ENCODE peak calls at places on chromosome 1, in six cellular contexts. O is adrenal gland, R is heart right ventricle, M is K562, N is left ventricle myocardium inferior, C is NT2/D1. I is an unnamed sample.
A peak's percentile ranks its signal among the peaks of the same experiment; 100 is the strongest.

GRCh38 chr1:51070640-51071039 is 31.4 kb upstream of the C1orf185 start:
- DNase-seq in O (no peak), R (no peak), M (no peak), N (no peak), C (no peak), I (peak; percentile 42)

GRCh38 chr1:230270940-230271325 is 155.2 kb downstream of the PGBD5 start:
- DNase-seq in O (peak; percentile 22), R (no peak), M (no peak), N (no peak), C (no peak), I (no peak)

GRCh38 chr1:14614326-14614725 is 15.8 kb downstream of the KAZN start:
- DNase-seq in O (no peak), R (no peak), M (no peak), N (no peak), C (no peak), I (no peak)

GRCh38 chr1:48202030-48202752 is 20.3 kb upstream of the SLC5A9 start:
- DNase-seq in O (peak; percentile 67), R (peak; percentile 57), M (peak; percentile 62), N (peak; percentile 42), C (peak; percentile 70), I (peak; percentile 53)

GRCh38 chr1:19452221-19452663 is 33.1 kb downstream of the CAPZB start:
- DNase-seq in O (no peak), R (no peak), M (no peak), N (peak; percentile 67), C (no peak), I (no peak)

GRCh38 chr1:84298688-84299535 is 2.6 kb upstream of the SAMD13 start:
- DNase-seq in O (peak; percentile 51), R (peak; percentile 18), M (peak; percentile 41), N (peak; percentile 26), C (no peak), I (peak; percentile 80)

GRCh38 chr1:22320703-22321344 is 130.8 kb upstream of the ZBTB40 start:
- DNase-seq in O (peak; percentile 8), R (no peak), M (no peak), N (no peak), C (no peak), I (peak; percentile 15)

GRCh38 chr1:13619909-13620308 is 36.3 kb downstream of the PDPN start:
- DNase-seq in O (peak; percentile 19), R (no peak), M (no peak), N (no peak), C (no peak), I (no peak)

GRCh38 chr1:222073307-222073995 is 331.6 kb upstream of the DUSP10 start:
- DNase-seq in O (no peak), R (no peak), M (no peak), N (no peak), C (no peak), I (peak; percentile 15)

GRCh38 chr1:160169553-160170399 is 18.4 kb downstream of the ATP1A4 start:
- DNase-seq in O (no peak), R (no peak), M (no peak), N (no peak), C (peak; percentile 99), I (no peak)

GRCh38 chr1:1291611-1292441 is 11.6 kb downstream of the SCNN1D start:
- DNase-seq in O (peak; percentile 85), R (peak; percentile 64), M (peak; percentile 62), N (peak; percentile 56), C (no peak), I (peak; percentile 51)

GRCh38 chr1:179824265-179824664 is 53.3 kb downstream of the TOR1AIP2 start:
- DNase-seq in O (no peak), R (no peak), M (no peak), N (no peak), C (no peak), I (peak; percentile 30)

GRCh38 chr1:77400781-77401180 is 119.0 kb downstream of the AK5 start:
- DNase-seq in O (no peak), R (no peak), M (no peak), N (no peak), C (no peak), I (no peak)

GRCh38 chr1:30809514-30810263 is 52.1 kb upstream of the LAPTM5 start:
- DNase-seq in O (peak; percentile 21), R (no peak), M (peak; percentile 81), N (no peak), C (peak; percentile 58), I (peak; percentile 92)

GRCh38 chr1:118479351-118479750 is 294.3 kb upstream of the SPAG17 start:
- DNase-seq in O (no peak), R (no peak), M (no peak), N (no peak), C (no peak), I (no peak)

GRCh38 chr1:165914136-165914798 is 86.9 kb downstream of the UCK2 start:
- DNase-seq in O (peak; percentile 62), R (peak; percentile 63), M (peak; percentile 80), N (no peak), C (peak; percentile 77), I (peak; percentile 56)

GRCh38 chr1:87600848-87601247 is 272.2 kb downstream of the LMO4 start:
- DNase-seq in O (no peak), R (no peak), M (no peak), N (no peak), C (no peak), I (no peak)

GRCh38 chr1:107359472-107360241 is 218.8 kb downstream of the NTNG1 start:
- DNase-seq in O (no peak), R (no peak), M (no peak), N (no peak), C (no peak), I (no peak)

GRCh38 chr1:233480198-233480597 is 133.7 kb upstream of the KCNK1 start:
- DNase-seq in O (no peak), R (no peak), M (no peak), N (peak; percentile 15), C (no peak), I (no peak)

GRCh38 chr1:16139473-16139962 is 16.4 kb downstream of the EPHA2 start:
- DNase-seq in O (no peak), R (no peak), M (no peak), N (no peak), C (no peak), I (peak; percentile 86)

GRCh38 chr1:2322065-2322571 is 69.2 kb downstream of the MORN1 start:
- DNase-seq in O (no peak), R (peak; percentile 81), M (no peak), N (peak; percentile 75), C (no peak), I (peak; percentile 88)

GRCh38 chr1:109640285-109640865 is 15.5 kb upstream of the GSTM4 start:
- DNase-seq in O (peak; percentile 90), R (peak; percentile 83), M (peak; percentile 80), N (peak; percentile 85), C (peak; percentile 76), I (peak; percentile 88)

GRCh38 chr1:240936911-240937668 is 325.1 kb upstream of the GREM2 start:
- DNase-seq in O (no peak), R (no peak), M (no peak), N (no peak), C (no peak), I (no peak)

GRCh38 chr1:60073605-60074278 is at the start of gene C1orf87:
- DNase-seq in O (no peak), R (no peak), M (peak; percentile 21), N (no peak), C (peak; percentile 23), I (no peak)

GRCh38 chr1:92940541-92940940 is 20.7 kb downstream of the DIPK1A start:
- DNase-seq in O (no peak), R (no peak), M (no peak), N (no peak), C (no peak), I (no peak)
- H3K4me1 ChIP-seq in O (no peaks in the 10 kb centered on the region), R (peaks cover 21% of the 10 kb centered on the region), M (peaks cover 6% of the 10 kb centered on the region), N (peaks cover 53% of the 10 kb centered on the region), C (no peaks in the 10 kb centered on the region), I (peaks cover 16% of the 10 kb centered on the region)

DNA sequence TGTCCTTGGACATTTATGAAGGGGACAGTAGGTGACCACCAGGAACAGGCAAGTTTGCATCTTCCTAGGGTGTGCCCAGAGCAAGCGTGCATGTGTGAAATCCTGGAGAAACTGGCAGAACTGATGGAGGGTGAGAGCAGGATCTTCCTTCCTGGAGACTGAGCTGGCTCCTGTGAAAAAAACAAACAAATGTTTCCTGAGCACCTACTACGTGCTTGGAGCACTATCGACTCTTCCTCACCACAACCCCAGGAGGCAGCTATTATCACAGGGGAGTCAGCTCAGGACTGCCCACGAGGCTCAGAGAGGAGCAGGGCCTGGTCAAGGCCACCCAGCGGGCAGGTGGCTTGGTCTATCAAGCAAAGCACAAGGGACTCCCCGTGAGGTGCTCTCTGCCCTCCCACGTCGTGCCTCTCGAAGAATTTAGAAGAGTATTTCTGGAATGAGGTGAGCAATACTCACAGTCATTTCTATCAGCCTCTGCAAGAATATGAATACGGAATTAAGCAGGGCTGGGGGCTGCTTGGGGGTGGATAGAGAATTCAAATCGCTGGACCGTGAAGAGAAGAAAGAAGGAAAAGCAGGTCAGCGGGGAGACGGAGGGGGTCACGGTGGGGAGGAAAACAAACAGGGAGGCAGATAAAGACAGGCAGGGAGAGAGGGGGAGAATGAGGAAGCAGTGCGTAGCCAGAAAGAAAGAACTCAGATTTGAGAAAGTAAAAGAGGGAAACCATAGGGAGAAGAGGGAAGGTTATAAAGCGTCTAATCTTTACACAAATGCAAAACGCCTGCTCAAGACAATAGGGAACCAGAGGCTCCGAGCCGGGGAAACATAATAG is 1.8 kb upstream of the EDN2 start:
- DNase-seq in O (peak; percentile 41), R (no peak), M (no peak), N (no peak), C (peak; percentile 65), I (peak; percentile 99)
- H3K4me3 ChIP-seq in O (no peak overlapping the region), R (no peak overlapping the region), M (no peak overlapping the region), N (peak overlapping the region; percentile 21), C (peak overlapping the region; percentile 19), I (peak overlapping the region; percentile 50)

GRCh38 chr1:153612111-153612754 is 704 bp downstream of the S100A16 start:
- DNase-seq in O (no peak), R (no peak), M (no peak), N (no peak), C (no peak), I (no peak)

GRCh38 chr1:153614189-153614900 is 1.4 kb upstream of the S100A16 start:
- DNase-seq in O (no peak), R (no peak), M (no peak), N (no peak), C (no peak), I (no peak)

GRCh38 chr1:153612755-153613331 is at the start of gene S100A16:
- DNase-seq in O (peak; percentile 67), R (peak; percentile 74), M (peak; percentile 49), N (peak; percentile 78), C (no peak), I (no peak)

GRCh38 chr1:153614906-153615305 is 1.2 kb downstream of the S100A14 start:
- DNase-seq in O (no peak), R (no peak), M (no peak), N (no peak), C (no peak), I (no peak)

GRCh38 chr1:153613406-153613805 is 469 bp upstream of the S100A16 start:
- DNase-seq in O (no peak), R (no peak), M (no peak), N (no peak), C (no peak), I (no peak)
- H3K4me1 ChIP-seq in O (no peaks in the 10 kb centered on the region), R (peaks cover 44% of the 10 kb centered on the region), M (peaks cover 56% of the 10 kb centered on the region), N (peaks cover 61% of the 10 kb centered on the region), C (peaks cover 55% of the 10 kb centered on the region), I (peaks cover 47% of the 10 kb centered on the region)

DNA sequence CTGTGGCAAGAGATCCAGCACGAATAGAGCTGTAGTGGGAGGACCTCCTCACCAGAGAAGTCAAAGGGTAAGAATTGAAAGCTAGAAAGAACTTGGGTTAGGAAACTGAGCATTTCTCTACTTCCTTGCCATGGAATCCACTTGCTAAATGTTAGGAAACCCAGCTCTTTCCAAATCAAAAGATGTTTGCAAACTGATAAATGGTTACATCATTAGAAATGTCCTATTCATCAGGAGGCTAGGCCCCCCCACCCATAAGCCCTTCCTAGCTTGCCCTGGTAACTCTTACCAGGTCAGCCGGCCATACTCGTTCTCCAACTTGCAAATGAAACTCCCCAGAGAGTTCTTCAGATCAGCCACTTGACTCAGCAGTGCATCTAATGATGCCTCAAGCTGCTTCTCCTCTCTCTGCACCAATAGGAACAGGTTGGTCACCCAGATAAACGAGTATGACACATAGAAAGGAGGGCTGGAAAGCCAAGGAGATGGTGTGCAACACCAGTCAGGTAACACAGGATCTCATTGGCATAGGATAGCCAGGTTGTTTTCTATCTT is 1.5 kb downstream of the MED8 start:
- DNase-seq in O (no peak), R (no peak), M (no peak), N (no peak), C (no peak), I (no peak)
- H3K4me3 ChIP-seq in O (no peak overlapping the region), R (no peak overlapping the region), M (no peak overlapping the region), N (peak overlapping the region; percentile 90), C (no peak overlapping the region), I (no peak overlapping the region)

I was measured in SJSA1.